ENCODE peak calls at places on chromosomes 1 and 21, in ten cellular contexts. One of them, this sample, is unnamed.

GRCh38 chr1:62295921-62296451 is 23.2 kb downstream of the KANK4 start:
- DNase-seq in tibial artery: no peak
- DNase-seq in neuronal stem cell: no peak
- DNase-seq in upper lobe of right lung: no peak
- DNase-seq in ascending aorta: no peak
- DNase-seq in breast epithelium: no peak
- DNase-seq in CD8-positive, alpha-beta T cell: no peak
- DNase-seq in heart right ventricle: no peak
- DNase-seq in heart left ventricle: no peak
- DNase-seq in endodermal cell: no peak
- DNase-seq in this sample: peak; percentile 84

GRCh38 chr1:226708967-226709396 is 30.1 kb downstream of the ITPKB start:
- DNase-seq in tibial artery: no peak
- DNase-seq in neuronal stem cell: no peak
- DNase-seq in upper lobe of right lung: no peak
- DNase-seq in ascending aorta: no peak
- DNase-seq in breast epithelium: no peak
- DNase-seq in CD8-positive, alpha-beta T cell: no peak
- DNase-seq in heart right ventricle: no peak
- DNase-seq in heart left ventricle: no peak
- DNase-seq in endodermal cell: no peak
- DNase-seq in this sample: no peak

GRCh38 chr1:185008746-185009360 is 34.5 kb upstream of the NIBAN1 start:
- DNase-seq in tibial artery: no peak
- DNase-seq in neuronal stem cell: no peak
- DNase-seq in upper lobe of right lung: no peak
- DNase-seq in ascending aorta: no peak
- DNase-seq in breast epithelium: no peak
- DNase-seq in CD8-positive, alpha-beta T cell: no peak
- DNase-seq in heart right ventricle: no peak
- DNase-seq in heart left ventricle: no peak
- DNase-seq in endodermal cell: no peak
- DNase-seq in this sample: no peak

GRCh38 chr1:108661030-108661609 is at the start of gene HENMT1:
- DNase-seq in tibial artery: peak; percentile 79
- DNase-seq in neuronal stem cell: peak; percentile 33
- DNase-seq in upper lobe of right lung: peak; percentile 85
- DNase-seq in ascending aorta: no peak
- DNase-seq in breast epithelium: peak; percentile 35
- DNase-seq in CD8-positive, alpha-beta T cell: peak; percentile 62
- DNase-seq in heart right ventricle: peak; percentile 66
- DNase-seq in heart left ventricle: peak; percentile 78
- DNase-seq in endodermal cell: peak; percentile 89
- DNase-seq in this sample: no peak

GRCh38 chr1:102550729-102551384 is 554.1 kb upstream of the OLFM3 start:
- DNase-seq in tibial artery: no peak
- DNase-seq in neuronal stem cell: no peak
- DNase-seq in upper lobe of right lung: no peak
- DNase-seq in ascending aorta: no peak
- DNase-seq in breast epithelium: no peak
- DNase-seq in CD8-positive, alpha-beta T cell: no peak
- DNase-seq in heart right ventricle: no peak
- DNase-seq in heart left ventricle: no peak
- DNase-seq in endodermal cell: peak; percentile 91
- DNase-seq in this sample: peak; percentile 68

GRCh38 chr1:151912973-151913372 is 3.7 kb upstream of the THEM4 start:
- DNase-seq in tibial artery: no peak
- DNase-seq in neuronal stem cell: no peak
- DNase-seq in upper lobe of right lung: no peak
- DNase-seq in ascending aorta: no peak
- DNase-seq in breast epithelium: no peak
- DNase-seq in CD8-positive, alpha-beta T cell: no peak
- DNase-seq in heart right ventricle: no peak
- DNase-seq in heart left ventricle: no peak
- DNase-seq in endodermal cell: no peak
- DNase-seq in this sample: no peak

GRCh38 chr1:151773698-151774097 is 10.4 kb upstream of the MRPL9 start:
- DNase-seq in tibial artery: no peak
- DNase-seq in neuronal stem cell: no peak
- DNase-seq in upper lobe of right lung: no peak
- DNase-seq in ascending aorta: no peak
- DNase-seq in breast epithelium: no peak
- DNase-seq in CD8-positive, alpha-beta T cell: no peak
- DNase-seq in heart right ventricle: no peak
- DNase-seq in heart left ventricle: no peak
- DNase-seq in endodermal cell: no peak
- DNase-seq in this sample: no peak

GRCh38 chr1:16718908-16719533 is 21.3 kb upstream of the RNU1-4 start:
- DNase-seq in tibial artery: peak; percentile 66
- DNase-seq in neuronal stem cell: no peak
- DNase-seq in upper lobe of right lung: no peak
- DNase-seq in ascending aorta: no peak
- DNase-seq in breast epithelium: no peak
- DNase-seq in CD8-positive, alpha-beta T cell: no peak
- DNase-seq in heart right ventricle: no peak
- DNase-seq in heart left ventricle: no peak
- DNase-seq in endodermal cell: peak; percentile 42
- DNase-seq in this sample: no peak

GRCh38 chr1:2631136-2632050 is 1.4 kb downstream of the MMEL1 start:
- DNase-seq in tibial artery: no peak
- DNase-seq in neuronal stem cell: no peak
- DNase-seq in upper lobe of right lung: peak; percentile 57
- DNase-seq in ascending aorta: no peak
- DNase-seq in breast epithelium: no peak
- DNase-seq in CD8-positive, alpha-beta T cell: no peak
- DNase-seq in heart right ventricle: no peak
- DNase-seq in heart left ventricle: no peak
- DNase-seq in endodermal cell: peak; percentile 45
- DNase-seq in this sample: no peak

GRCh38 chr21:17495680-17496079 is 17.2 kb upstream of the CXADR start:
- DNase-seq in tibial artery: no peak
- DNase-seq in neuronal stem cell: no peak
- DNase-seq in upper lobe of right lung: no peak
- DNase-seq in ascending aorta: no peak
- DNase-seq in breast epithelium: no peak
- DNase-seq in CD8-positive, alpha-beta T cell: no peak
- DNase-seq in heart right ventricle: no peak
- DNase-seq in heart left ventricle: no peak
- DNase-seq in endodermal cell: no peak
- DNase-seq in this sample: no peak

GRCh38 chr21:17498586-17498985 is 14.3 kb upstream of the CXADR start:
- DNase-seq in tibial artery: no peak
- DNase-seq in neuronal stem cell: no peak
- DNase-seq in upper lobe of right lung: no peak
- DNase-seq in ascending aorta: no peak
- DNase-seq in breast epithelium: no peak
- DNase-seq in CD8-positive, alpha-beta T cell: no peak
- DNase-seq in heart right ventricle: no peak
- DNase-seq in heart left ventricle: no peak
- DNase-seq in endodermal cell: no peak
- DNase-seq in this sample: no peak

GRCh38 chr21:17501107-17502006 is 11.5 kb upstream of the CXADR start:
- DNase-seq in tibial artery: no peak
- DNase-seq in neuronal stem cell: no peak
- DNase-seq in upper lobe of right lung: no peak
- DNase-seq in ascending aorta: no peak
- DNase-seq in breast epithelium: no peak
- DNase-seq in CD8-positive, alpha-beta T cell: no peak
- DNase-seq in heart right ventricle: no peak
- DNase-seq in heart left ventricle: no peak
- DNase-seq in endodermal cell: no peak
- DNase-seq in this sample: peak; percentile 25

GRCh38 chr21:17494051-17494450 is 18.8 kb upstream of the CXADR start:
- DNase-seq in tibial artery: no peak
- DNase-seq in neuronal stem cell: no peak
- DNase-seq in upper lobe of right lung: no peak
- DNase-seq in ascending aorta: no peak
- DNase-seq in breast epithelium: no peak
- DNase-seq in CD8-positive, alpha-beta T cell: no peak
- DNase-seq in heart right ventricle: no peak
- DNase-seq in heart left ventricle: no peak
- DNase-seq in endodermal cell: no peak
- DNase-seq in this sample: no peak

DNA sequence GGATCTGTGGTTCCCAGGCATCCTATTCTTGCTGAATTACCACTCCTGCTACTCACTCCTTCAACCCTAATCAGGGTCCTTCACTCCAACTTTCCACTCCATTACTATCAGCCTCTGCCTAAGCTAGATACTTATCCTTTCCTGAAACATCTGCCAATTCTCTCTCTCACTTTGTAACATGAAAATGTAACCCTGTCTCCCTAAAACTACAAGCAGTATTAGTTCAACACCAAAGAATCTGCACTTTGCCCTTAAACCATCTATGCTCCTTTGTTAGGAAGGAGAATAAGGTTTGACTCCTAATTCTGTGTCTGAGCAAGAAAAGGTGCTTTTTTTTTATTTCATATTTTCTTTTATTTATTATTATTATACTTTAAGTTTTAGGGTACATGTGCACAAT is 15.5 kb upstream of the CXADR start:
- DNase-seq in tibial artery: no peak
- DNase-seq in neuronal stem cell: no peak
- DNase-seq in upper lobe of right lung: no peak
- DNase-seq in ascending aorta: no peak
- DNase-seq in breast epithelium: no peak
- DNase-seq in CD8-positive, alpha-beta T cell: no peak
- DNase-seq in heart right ventricle: no peak
- DNase-seq in heart left ventricle: no peak
- DNase-seq in endodermal cell: no peak
- DNase-seq in this sample: no peak
- H3K9me3 ChIP-seq in tibial artery: no peaks in the 10 kb centered on the region
- H3K9me3 ChIP-seq in neuronal stem cell: no peaks in the 10 kb centered on the region
- H3K9me3 ChIP-seq in upper lobe of right lung: no peaks in the 10 kb centered on the region
- H3K9me3 ChIP-seq in ascending aorta: no peaks in the 10 kb centered on the region
- H3K9me3 ChIP-seq in breast epithelium: no peaks in the 10 kb centered on the region
- H3K9me3 ChIP-seq in CD8-positive, alpha-beta T cell: no peaks in the 10 kb centered on the region
- H3K9me3 ChIP-seq in heart right ventricle: no peaks in the 10 kb centered on the region
- H3K9me3 ChIP-seq in heart left ventricle: no peaks in the 10 kb centered on the region
- H3K9me3 ChIP-seq in endodermal cell: no peaks in the 10 kb centered on the region
- H3K9me3 ChIP-seq in this sample: no peaks in the 10 kb centered on the region

DNA sequence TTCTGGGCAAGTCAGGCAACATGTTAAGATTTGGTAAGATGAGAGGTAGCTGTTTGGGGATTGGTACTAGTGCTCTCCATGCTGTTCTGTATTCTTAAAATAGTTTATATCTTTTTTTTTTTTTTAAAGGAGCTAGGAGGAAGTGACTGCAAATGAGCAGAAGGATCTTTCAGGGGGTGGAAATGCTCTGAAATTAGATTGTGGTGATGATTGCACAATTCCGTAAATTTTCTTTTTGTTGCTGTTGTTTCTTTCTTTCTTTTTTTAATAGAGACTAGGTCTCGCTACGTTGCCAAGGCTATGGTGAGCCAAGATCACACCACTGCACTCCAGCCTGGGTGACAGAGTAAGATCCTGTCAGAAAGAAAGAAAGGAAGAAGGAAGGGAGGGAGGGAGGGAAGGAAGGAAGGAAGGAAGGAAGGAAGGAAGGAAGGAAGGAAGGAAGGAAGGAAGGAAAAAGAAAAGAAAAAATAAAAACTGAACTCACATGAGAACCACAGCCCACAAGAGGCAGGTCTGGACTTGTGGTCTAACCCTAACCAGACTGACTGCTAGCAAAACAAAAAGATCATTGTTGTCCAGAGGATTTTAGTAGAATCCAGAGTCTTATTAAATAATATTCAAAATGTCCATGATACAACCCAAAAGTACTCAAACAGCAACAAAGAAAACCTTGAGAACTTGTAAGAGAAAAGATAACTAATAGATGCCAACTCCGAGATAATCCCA is 4.5 kb upstream of the ITGB2 start:
- DNase-seq in tibial artery: no peak
- DNase-seq in neuronal stem cell: no peak
- DNase-seq in upper lobe of right lung: no peak
- DNase-seq in ascending aorta: no peak
- DNase-seq in breast epithelium: no peak
- DNase-seq in CD8-positive, alpha-beta T cell: no peak
- DNase-seq in heart right ventricle: no peak
- DNase-seq in heart left ventricle: no peak
- DNase-seq in endodermal cell: no peak
- DNase-seq in this sample: no peak
- H3K4me1 ChIP-seq in tibial artery: no peaks in the 10 kb centered on the region
- H3K4me1 ChIP-seq in neuronal stem cell: peaks cover 17% of the 10 kb centered on the region
- H3K4me1 ChIP-seq in upper lobe of right lung: peaks cover 49% of the 10 kb centered on the region
- H3K4me1 ChIP-seq in ascending aorta: peaks cover 12% of the 10 kb centered on the region
- H3K4me1 ChIP-seq in breast epithelium: peaks cover 20% of the 10 kb centered on the region
- H3K4me1 ChIP-seq in CD8-positive, alpha-beta T cell: peaks cover 83% of the 10 kb centered on the region
- H3K4me1 ChIP-seq in heart right ventricle: no peaks in the 10 kb centered on the region
- H3K4me1 ChIP-seq in heart left ventricle: no peaks in the 10 kb centered on the region
- H3K4me1 ChIP-seq in endodermal cell: peaks cover 5% of the 10 kb centered on the region
- H3K4me1 ChIP-seq in this sample: no peaks in the 10 kb centered on the region

GRCh38 chr1:156433032-156433431 is 64.0 kb downstream of the RHBG start:
- DNase-seq in tibial artery: no peak
- DNase-seq in neuronal stem cell: no peak
- DNase-seq in upper lobe of right lung: no peak
- DNase-seq in ascending aorta: no peak
- DNase-seq in breast epithelium: no peak
- DNase-seq in CD8-positive, alpha-beta T cell: no peak
- DNase-seq in heart right ventricle: no peak
- DNase-seq in heart left ventricle: no peak
- DNase-seq in endodermal cell: no peak
- DNase-seq in this sample: no peak

GRCh38 chr1:156434976-156435550 is 65.5 kb downstream of the MEF2D start:
- DNase-seq in tibial artery: no peak
- DNase-seq in neuronal stem cell: no peak
- DNase-seq in upper lobe of right lung: no peak
- DNase-seq in ascending aorta: no peak
- DNase-seq in breast epithelium: no peak
- DNase-seq in CD8-positive, alpha-beta T cell: no peak
- DNase-seq in heart right ventricle: no peak
- DNase-seq in heart left ventricle: no peak
- DNase-seq in endodermal cell: no peak
- DNase-seq in this sample: no peak

GRCh38 chr1:156432109-156433018 is 63.4 kb downstream of the RHBG start:
- DNase-seq in tibial artery: no peak
- DNase-seq in neuronal stem cell: no peak
- DNase-seq in upper lobe of right lung: no peak
- DNase-seq in ascending aorta: no peak
- DNase-seq in breast epithelium: no peak
- DNase-seq in CD8-positive, alpha-beta T cell: no peak
- DNase-seq in heart right ventricle: no peak
- DNase-seq in heart left ventricle: no peak
- DNase-seq in endodermal cell: peak; percentile 90
- DNase-seq in this sample: no peak

GRCh38 chr1:156431366-156432108 is 62.5 kb downstream of the RHBG start:
- DNase-seq in tibial artery: no peak
- DNase-seq in neuronal stem cell: no peak
- DNase-seq in upper lobe of right lung: no peak
- DNase-seq in ascending aorta: no peak
- DNase-seq in breast epithelium: no peak
- DNase-seq in CD8-positive, alpha-beta T cell: no peak
- DNase-seq in heart right ventricle: no peak
- DNase-seq in heart left ventricle: no peak
- DNase-seq in endodermal cell: no peak
- DNase-seq in this sample: no peak

GRCh38 chr1:156433602-156434001 is 64.6 kb downstream of the RHBG start:
- DNase-seq in tibial artery: no peak
- DNase-seq in neuronal stem cell: no peak
- DNase-seq in upper lobe of right lung: no peak
- DNase-seq in ascending aorta: no peak
- DNase-seq in breast epithelium: no peak
- DNase-seq in CD8-positive, alpha-beta T cell: no peak
- DNase-seq in heart right ventricle: no peak
- DNase-seq in heart left ventricle: no peak
- DNase-seq in endodermal cell: peak; percentile 68
- DNase-seq in this sample: no peak
- H3K27me3 ChIP-seq in tibial artery: peaks cover 99% of the 10 kb centered on the region
- H3K27me3 ChIP-seq in neuronal stem cell: peaks cover 98% of the 10 kb centered on the region
- H3K27me3 ChIP-seq in upper lobe of right lung: peaks cover 95% of the 10 kb centered on the region
- H3K27me3 ChIP-seq in ascending aorta: peaks cover 43% of the 10 kb centered on the region
- H3K27me3 ChIP-seq in breast epithelium: peaks cover 3% of the 10 kb centered on the region
- H3K27me3 ChIP-seq in CD8-positive, alpha-beta T cell: peaks cover 74% of the 10 kb centered on the region
- H3K27me3 ChIP-seq in heart right ventricle: peaks cover 98% of the 10 kb centered on the region
- H3K27me3 ChIP-seq in heart left ventricle: peaks cover 95% of the 10 kb centered on the region
- H3K27me3 ChIP-seq in endodermal cell: peaks cover 78% of the 10 kb centered on the region
- H3K27me3 ChIP-seq in this sample: peaks cover 95% of the 10 kb centered on the region

GRCh38 chr1:7624791-7625355 is 146.2 kb upstream of the VAMP3 start:
- DNase-seq in tibial artery: no peak
- DNase-seq in neuronal stem cell: no peak
- DNase-seq in upper lobe of right lung: no peak
- DNase-seq in ascending aorta: no peak
- DNase-seq in breast epithelium: peak; percentile 63
- DNase-seq in CD8-positive, alpha-beta T cell: no peak
- DNase-seq in heart right ventricle: no peak
- DNase-seq in heart left ventricle: no peak
- DNase-seq in endodermal cell: no peak
- DNase-seq in this sample: no peak
- H3K9me3 ChIP-seq in tibial artery: no peaks in the 10 kb centered on the region
- H3K9me3 ChIP-seq in neuronal stem cell: no peaks in the 10 kb centered on the region
- H3K9me3 ChIP-seq in upper lobe of right lung: no peaks in the 10 kb centered on the region
- H3K9me3 ChIP-seq in ascending aorta: no peaks in the 10 kb centered on the region
- H3K9me3 ChIP-seq in breast epithelium: no peaks in the 10 kb centered on the region
- H3K9me3 ChIP-seq in CD8-positive, alpha-beta T cell: no peaks in the 10 kb centered on the region
- H3K9me3 ChIP-seq in heart right ventricle: no peaks in the 10 kb centered on the region
- H3K9me3 ChIP-seq in heart left ventricle: no peaks in the 10 kb centered on the region
- H3K9me3 ChIP-seq in endodermal cell: no peaks in the 10 kb centered on the region
- H3K9me3 ChIP-seq in this sample: no peaks in the 10 kb centered on the region

This sample was measured in HAP-1.